ENCODE peak calls at places on chromosome 15, in nine cellular contexts. R is left ventricle myocardium inferior, Q is WTC11, J is iPS DF 6.9, W is HFFc6, N is progenitor cell of endocrine pancreas, B is ACHN, K is chondrocyte, U is HS-5. Z is an unnamed sample.

GRCh38 chr15:47616876-47617275 is 100.4 kb upstream of the SEMA6D start:
- DNase-seq in R (no peak), Q (no peak), J (no peak), W (no peak), N (no peak), B (no peak), K (no peak), U (no peak), Z (no peak)

GRCh38 chr15:99138491-99138982 is 33.7 kb downstream of the SYNM start:
- DNase-seq in R (no peak), Q (no peak), J (no peak), W (no peak), N (no peak), B (no peak), K (no peak), U (no peak), Z (no peak)

GRCh38 chr15:63474810-63475316 is 29.5 kb upstream of the USP3 start:
- DNase-seq in R (no peak), Q (no peak), J (no peak), W (no peak), N (no peak), B (peak; percentile 51), K (no peak), U (no peak), Z (no peak)

GRCh38 chr15:70906842-70907241 is 14.2 kb downstream of the LRRC49 start:
- DNase-seq in R (no peak), Q (no peak), J (no peak), W (peak; percentile 18), N (no peak), B (no peak), K (no peak), U (no peak), Z (no peak)

GRCh38 chr15:64008177-64008576 is 38.1 kb downstream of the DAPK2 start:
- DNase-seq in R (no peak), Q (no peak), J (no peak), W (no peak), N (no peak), B (no peak), K (no peak), U (no peak), Z (no peak)

GRCh38 chr15:69885182-69886041 is 212.3 kb downstream of the TLE3 start:
- DNase-seq in R (no peak), Q (no peak), J (no peak), W (no peak), N (no peak), B (no peak), K (no peak), U (no peak), Z (no peak)

GRCh38 chr15:75234191-75234810 is 23.8 kb upstream of the GOLGA6C start:
- DNase-seq in R (peak; percentile 8), Q (peak; percentile 1), J (no peak), W (no peak), N (no peak), B (no peak), K (peak; percentile 67), U (no peak), Z (no peak)

GRCh38 chr15:99275061-99275460 is 23.8 kb downstream of the LRRC28 start:
- DNase-seq in R (no peak), Q (no peak), J (no peak), W (no peak), N (no peak), B (no peak), K (no peak), U (no peak), Z (no peak)

GRCh38 chr15:100762913-100763627 is 116.6 kb upstream of the ALDH1A3 start:
- DNase-seq in R (no peak), Q (peak; percentile 1), J (no peak), W (no peak), N (no peak), B (no peak), K (peak; percentile 82), U (no peak), Z (no peak)

GRCh38 chr15:95520511-95520910 is 810.0 kb upstream of the NR2F2 start:
- DNase-seq in R (no peak), Q (no peak), J (no peak), W (no peak), N (no peak), B (no peak), K (no peak), U (no peak), Z (no peak)

GRCh38 chr15:53611145-53611920 is 148.1 kb downstream of the WDR72 start:
- DNase-seq in R (no peak), Q (no peak), J (no peak), W (no peak), N (no peak), B (peak; percentile 38), K (no peak), U (peak; percentile 69), Z (no peak)

GRCh38 chr15:79172801-79173460 is 82.4 kb upstream of the RASGRF1 start:
- DNase-seq in R (no peak), Q (no peak), J (no peak), W (no peak), N (no peak), B (no peak), K (peak; percentile 48), U (no peak), Z (no peak)

GRCh38 chr15:85621096-85621495 is 173.6 kb downstream of the KLHL25 start:
- DNase-seq in R (no peak), Q (no peak), J (no peak), W (no peak), N (no peak), B (no peak), K (no peak), U (no peak), Z (no peak)

GRCh38 chr15:95608371-95608770 is 722.1 kb upstream of the NR2F2 start:
- DNase-seq in R (no peak), Q (no peak), J (no peak), W (no peak), N (no peak), B (no peak), K (no peak), U (no peak), Z (no peak)

Z was measured in H1.